ENCODE peak calls at places on chromosome X, in four cellular contexts. C, A, X and N are unnamed samples.

GRCh38 chrX:13159886-13160285 is 115.5 kb upstream of the FAM9C start:
- DNase-seq in C (no peak), A (no peak), X (no peak), N (no peak)

GRCh38 chrX:46374371-46374770 is 170.8 kb downstream of the ZNF674 start:
- DNase-seq in A (no peak), X (no peak), C (no peak), N (no peak)

GRCh38 chrX:79162076-79162475 is 17.6 kb downstream of the GPR174 start:
- DNase-seq in C (no peak), A (no peak), X (no peak), N (no peak)

GRCh38 chrX:17788439-17788838 is 51.1 kb downstream of the SCML1 start:
- DNase-seq in C (peak; percentile 20), A (peak; percentile 62), X (peak; percentile 39), N (no peak)

GRCh38 chrX:120429776-120430535 is 39.1 kb downstream of the LAMP2 start:
- DNase-seq in A (no peak), X (peak; percentile 32), C (no peak), N (no peak)

GRCh38 chrX:2320580-2321327 is 180.0 kb downstream of the DHRSX start:
- DNase-seq in C (no peak), A (no peak), X (no peak), N (no peak)

GRCh38 chrX:141220342-141221008 is 21.8 kb downstream of the SPANXC start:
- DNase-seq in X (no peak), C (no peak), A (no peak), N (peak; percentile 14)

GRCh38 chrX:108601276-108601675 is 135.1 kb downstream of the IRS4 start:
- DNase-seq in A (peak; percentile 38), X (no peak), C (no peak), N (no peak)

GRCh38 chrX:22952011-22952410 is 47.7 kb upstream of the DDX53 start:
- DNase-seq in A (no peak), X (no peak), C (no peak), N (no peak)

GRCh38 chrX:38004046-38004445 is 2.3 kb upstream of the SYTL5 start:
- DNase-seq in X (no peak), A (no peak), C (no peak), N (no peak)

GRCh38 chrX:14964500-14964899 is 91.3 kb downstream of the MOSPD2 start:
- DNase-seq in A (no peak), X (no peak), C (no peak), N (no peak)

GRCh38 chrX:989959-990510 is 222.4 kb downstream of the CRLF2 start:
- DNase-seq in C (peak; percentile 85), A (peak; percentile 87), X (peak; percentile 76), N (peak; percentile 23)

GRCh38 chrX:120136128-120136527 is 20.4 kb upstream of the RHOXF1 start:
- DNase-seq in C (no peak), A (no peak), X (no peak), N (no peak)

GRCh38 chrX:135698924-135699323 is 14.5 kb upstream of the CT45A1 start:
- DNase-seq in X (no peak), C (no peak), A (no peak), N (no peak)

GRCh38 chrX:104435249-104435648 is 130.8 kb upstream of the IL1RAPL2 start:
- DNase-seq in X (no peak), A (no peak), C (no peak), N (no peak)

GRCh38 chrX:23228950-23229448 is 105.7 kb upstream of the PTCHD1 start:
- DNase-seq in C (no peak), X (no peak), A (no peak), N (no peak)

GRCh38 chrX:135411893-135412292 is 9.9 kb upstream of the SMIM10L2A start:
- DNase-seq in X (no peak), C (no peak), A (no peak), N (no peak)

GRCh38 chrX:132745593-132745992 is 212.8 kb downstream of the HS6ST2 start:
- DNase-seq in C (no peak), A (no peak), X (no peak), N (no peak)